ENCODE peak calls at places on chromosomes 2 and 18, in ten cellular contexts. L, G, A, S, P, V, F, B, D and K are unnamed samples.

GRCh38 chr2:61182059-61182383 is 20.0 kb downstream of the C2orf74 start:
- DNase-seq in B (no peak), P (no peak), L (no peak), F (no peak), V (no peak), D (no peak), A (no peak), S (no peak), G (no peak), K (no peak)

GRCh38 chr2:130391872-130392670 is 36.2 kb downstream of the PTPN18 start:
- DNase-seq in S (no peak), B (peak; percentile 64), L (no peak), A (no peak), V (no peak), P (no peak), G (no peak), F (no peak), D (no peak), K (no peak)

GRCh38 chr2:229539628-229540027 is 174.7 kb downstream of the DNER start:
- DNase-seq in V (no peak), B (no peak), D (no peak), S (no peak), L (no peak), G (no peak), A (no peak), P (no peak), F (no peak), K (no peak)

GRCh38 chr2:240968731-240969624 is 29.4 kb upstream of the SNED1 start:
- DNase-seq in G (no peak), A (no peak), S (no peak), D (no peak), L (no peak), F (no peak), B (no peak), P (no peak), V (no peak), K (no peak)

GRCh38 chr18:10017048-10017447 is 103.2 kb downstream of the VAPA start:
- DNase-seq in D (no peak), F (no peak), G (no peak), B (no peak), V (no peak), A (no peak), S (no peak), L (no peak), P (no peak), K (no peak)

GRCh38 chr2:61065706-61066688 is at the start of gene SANBR:
- DNase-seq in A (peak; percentile 97), P (peak; percentile 90), G (peak; percentile 75), F (peak; percentile 96), V (peak; percentile 91), B (peak; percentile 88), S (peak; percentile 87), D (peak; percentile 34), L (peak; percentile 90), K (peak; percentile 87)

GRCh38 chr18:51503351-51503750 is 305.9 kb upstream of the MEX3C start:
- DNase-seq in S (no peak), A (no peak), P (no peak), B (no peak), F (no peak), V (no peak), G (no peak), L (no peak), D (no peak), K (no peak)

GRCh38 chr2:218745559-218746469 is 35.2 kb downstream of the TTLL4 start:
- DNase-seq in G (peak; percentile 12), D (no peak), V (no peak), A (no peak), B (peak; percentile 75), S (no peak), L (peak; percentile 43), P (no peak), F (no peak), K (no peak)

GRCh38 chr2:238466242-238466598 is 39.5 kb downstream of the ASB1 start:
- DNase-seq in L (peak; percentile 22), F (peak; percentile 89), G (no peak), B (no peak), A (no peak), S (no peak), D (no peak), P (no peak), V (no peak), K (no peak)

GRCh38 chr2:238467062-238467461 is 40.3 kb downstream of the ASB1 start:
- DNase-seq in G (no peak), D (no peak), V (no peak), P (no peak), L (no peak), F (no peak), A (no peak), S (no peak), B (no peak), K (no peak)

GRCh38 chr2:238469155-238469554 is 42.4 kb downstream of the ASB1 start:
- DNase-seq in B (no peak), A (no peak), L (no peak), D (no peak), G (no peak), P (no peak), V (no peak), S (no peak), F (no peak), K (no peak)

GRCh38 chr2:238465487-238466241 is 38.9 kb downstream of the ASB1 start:
- DNase-seq in D (no peak), B (no peak), G (no peak), P (no peak), L (peak; percentile 20), A (no peak), F (no peak), S (no peak), V (no peak), K (no peak)

DNA sequence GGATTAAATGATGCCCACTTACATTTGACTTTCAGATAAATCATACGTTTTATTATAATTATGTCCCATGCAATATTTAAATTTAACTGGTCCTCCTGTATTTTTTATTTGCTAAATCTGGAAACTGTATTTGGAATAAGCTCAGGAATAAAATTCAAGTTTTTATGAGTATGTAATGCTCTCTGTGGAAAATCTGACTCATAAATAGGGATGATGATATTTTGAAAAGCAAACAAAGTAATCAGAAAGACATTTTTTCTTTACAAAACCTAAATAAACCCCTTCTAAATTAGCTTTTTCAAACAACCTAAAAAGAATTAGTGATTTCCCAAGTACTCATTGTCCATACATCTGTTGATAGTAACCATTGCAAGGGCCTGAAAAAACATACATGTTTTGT is 41.0 kb downstream of the ASB1 start:
- DNase-seq in D (no peak), G (no peak), F (no peak), P (no peak), B (no peak), S (no peak), A (no peak), V (no peak), L (no peak), K (no peak)
- H3K4me3 ChIP-seq in D (no peak overlapping the region), G (no peak overlapping the region), F (no peak overlapping the region), P (no peak overlapping the region), B (no peak overlapping the region), S (no peak overlapping the region), A (no peak overlapping the region), V (no peak overlapping the region), L (no peak overlapping the region), K (no peak overlapping the region)

DNA sequence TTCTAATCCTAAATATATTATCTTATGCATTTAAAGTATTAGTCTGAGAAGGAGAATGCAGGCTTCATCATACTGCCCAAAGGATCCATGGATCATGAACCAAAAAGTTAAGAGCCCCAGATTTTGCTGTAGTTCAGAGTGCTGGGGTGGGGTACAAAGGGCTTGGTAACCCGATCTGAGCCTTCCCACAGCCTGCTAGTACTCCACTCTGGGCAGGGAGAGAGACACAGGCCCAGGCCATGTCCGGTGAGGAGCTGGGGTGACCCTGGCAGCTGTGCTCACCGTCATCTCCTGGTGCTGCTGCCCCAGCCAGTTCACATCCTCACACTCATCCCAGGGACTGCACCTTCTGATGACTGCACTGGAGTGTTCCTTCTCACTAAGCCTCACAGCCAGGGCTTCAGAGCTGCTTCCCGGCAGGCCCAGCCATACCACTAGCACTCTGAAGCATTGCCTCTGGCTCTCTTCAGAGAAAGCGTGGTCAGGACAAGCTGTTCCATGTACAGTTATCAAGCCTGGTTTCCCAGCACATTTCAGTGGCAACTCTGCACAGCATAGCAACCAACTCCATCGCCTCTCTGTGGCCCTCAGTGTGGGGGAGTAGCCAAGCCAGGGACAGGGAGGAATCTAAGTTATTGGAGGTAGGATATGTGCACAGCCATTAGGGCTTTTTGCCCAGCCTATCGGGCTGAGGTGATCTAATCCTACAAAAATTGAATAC is 189.0 kb upstream of the CTAGE1 start:
- DNase-seq in P (no peak), B (no peak), A (no peak), G (no peak), S (no peak), V (no peak), D (no peak), F (no peak), L (no peak), K (no peak)
- TF ChIP-seq POLR2AphosphoS5 in P (no peak), B (no peak), A (no peak), G (no peak), S (no peak), V (no peak), D (no peak), F (no peak), L (peak; percentile 21), K (no peak)

GRCh38 chr2:158181171-158181570 is 79.5 kb downstream of the UPP2 start:
- DNase-seq in S (no peak), L (no peak), D (no peak), F (no peak), A (no peak), P (no peak), G (no peak), B (no peak), V (no peak), K (no peak)

GRCh38 chr2:158182681-158183350 is 81.1 kb downstream of the UPP2 start:
- DNase-seq in L (no peak), G (no peak), A (no peak), F (no peak), B (no peak), V (no peak), S (no peak), P (no peak), D (no peak), K (no peak)

GRCh38 chr2:158184001-158184400 is 82.3 kb downstream of the UPP2 start:
- DNase-seq in P (no peak), L (no peak), A (no peak), F (no peak), B (no peak), G (no peak), S (no peak), D (no peak), V (no peak), K (no peak)

GRCh38 chr2:158187908-158188307 is 86.2 kb downstream of the UPP2 start:
- DNase-seq in L (no peak), A (no peak), G (no peak), V (no peak), F (no peak), P (no peak), S (no peak), D (no peak), B (no peak), K (no peak)

GRCh38 chr2:158184556-158185343 is 83.1 kb downstream of the UPP2 start:
- DNase-seq in S (no peak), G (no peak), V (no peak), F (no peak), A (no peak), B (no peak), L (no peak), D (no peak), P (no peak), K (no peak)
- TF ChIP-seq CTCF in S (no peak), G (no peak), V (no peak), F (no peak), A (no peak), B (no peak), L (no peak), D (no peak), P (no peak), K (no peak)

GRCh38 chr2:68646303-68646702 is 2.9 kb downstream of the PROKR1 start:
- DNase-seq in F (no peak), D (no peak), B (no peak), L (no peak), G (peak; percentile 1), P (no peak), V (no peak), A (no peak), S (no peak), K (no peak)

GRCh38 chr2:68645523-68645922 is 2.1 kb downstream of the PROKR1 start:
- DNase-seq in V (no peak), L (no peak), P (no peak), F (no peak), S (no peak), G (no peak), A (no peak), B (no peak), D (no peak), K (no peak)

GRCh38 chr2:68643011-68643873 is at the start of gene PROKR1:
- DNase-seq in G (no peak), P (peak; percentile 83), D (no peak), V (peak; percentile 33), F (no peak), L (peak; percentile 57), A (peak; percentile 55), S (peak; percentile 10), B (no peak), K (peak; percentile 38)

DNA sequence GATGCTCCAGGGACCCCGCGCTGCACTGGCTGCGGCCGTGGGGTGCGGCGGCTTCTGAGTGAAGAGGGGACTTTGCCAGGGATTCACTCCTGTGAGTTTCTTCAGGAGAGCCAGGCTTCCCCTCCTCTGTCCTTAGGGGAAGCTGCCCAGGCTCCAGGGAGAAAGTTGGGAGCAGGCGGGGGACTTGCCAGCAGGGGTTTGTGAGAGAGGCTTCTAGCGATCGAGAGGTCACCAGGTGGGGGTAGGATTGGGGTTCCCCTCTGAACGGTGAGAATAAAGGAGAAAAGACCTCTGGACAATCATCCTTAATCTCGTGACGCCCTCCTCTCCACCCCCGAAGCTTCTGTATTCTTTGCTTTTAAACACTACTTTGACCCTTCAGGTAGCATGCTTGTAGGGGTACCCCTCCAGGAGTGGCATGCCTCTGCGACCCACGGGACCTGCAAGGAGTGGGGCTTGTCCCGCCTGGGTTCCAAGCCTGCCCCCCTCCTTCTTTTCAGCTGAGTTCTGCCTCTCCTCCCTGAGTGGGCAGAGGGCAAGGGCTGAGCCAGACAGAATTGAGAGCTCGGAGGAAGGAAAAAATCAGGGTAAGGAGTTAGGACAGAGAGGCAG is 601 bp downstream of the PROKR1 start:
- DNase-seq in G (no peak), D (no peak), F (no peak), S (no peak), P (no peak), V (no peak), L (no peak), B (no peak), A (no peak), K (no peak)
- H3K4me3 ChIP-seq in G (no peak overlapping the region), D (no peak overlapping the region), F (peak overlapping the region; percentile 55), S (no peak overlapping the region), P (peak overlapping the region; percentile 91), V (peak overlapping the region; percentile 40), L (peak overlapping the region; percentile 50), B (peak overlapping the region; percentile 38), A (peak overlapping the region; percentile 55), K (peak overlapping the region; percentile 37)